ENCODE peak calls at places on chromosomes 6 and 20, in nine cellular contexts. D, X, E, V, J, O, W, Q and H are unnamed samples.

GRCh38 chr20:32350421-32350820 is 7.7 kb upstream of the ASXL1 start:
- DNase-seq in D (peak), X (no peak), E (no peak), V (no peak), J (no peak), O (no peak), W (no peak), Q (no peak), H (no peak)

GRCh38 chr6:124968401-124968800 is 6.2 kb downstream of the RNF217 start:
- DNase-seq in D (no peak), X (no peak), E (no peak), V (no peak), J (no peak), O (no peak), W (no peak), Q (no peak), H (no peak)

GRCh38 chr20:10077081-10077471 is 42.3 kb downstream of the ANKEF1 start:
- DNase-seq in D (peak), X (peak), E (no peak), V (no peak), J (no peak), O (no peak), W (no peak), Q (no peak), H (no peak)

GRCh38 chr20:39004508-39004907 is 42.4 kb downstream of the DHX35 start:
- DNase-seq in D (peak), X (no peak), E (no peak), V (no peak), J (no peak), O (no peak), W (no peak), Q (peak), H (peak)

GRCh38 chr20:25012616-25013189 is 20.2 kb upstream of the APMAP start:
- DNase-seq in D (no peak), X (no peak), E (no peak), V (no peak), J (no peak), O (no peak), W (no peak), Q (no peak), H (no peak)

GRCh38 chr20:43853918-43854317 is 60.7 kb upstream of the TOX2 start:
- DNase-seq in D (no peak), X (no peak), E (no peak), V (no peak), J (no peak), O (no peak), W (no peak), Q (no peak), H (no peak)

GRCh38 chr6:378090-378957 is 13.2 kb upstream of the IRF4 start:
- DNase-seq in D (no peak), X (no peak), E (peak), V (no peak), J (no peak), O (no peak), W (no peak), Q (no peak), H (no peak)

GRCh38 chr6:31139599-31139998 is 733 bp upstream of the PSORS1C2 start:
- DNase-seq in D (no peak), X (peak), E (no peak), V (no peak), J (no peak), O (no peak), W (peak), Q (no peak), H (no peak)

GRCh38 chr20:237479-237878 is 10.4 kb downstream of the DEFB129 start:
- DNase-seq in D (peak), X (no peak), E (peak), V (no peak), J (no peak), O (no peak), W (no peak), Q (no peak), H (peak)

GRCh38 chr6:55969501-55969900 is 94.1 kb upstream of the BMP5 start:
- DNase-seq in D (no peak), X (no peak), E (no peak), V (no peak), J (no peak), O (no peak), W (no peak), Q (no peak), H (no peak)

GRCh38 chr6:137697267-137697938 is 169.7 kb upstream of the TNFAIP3 start:
- DNase-seq in D (peak), X (peak), E (no peak), V (no peak), J (no peak), O (peak), W (peak), Q (no peak), H (no peak)
- TF ChIP-seq CTCF in D (peak), X (peak), E (no peak), V (no peak), J (peak), O (no peak), W (no peak), Q (no peak), H (no peak)

GRCh38 chr6:33705268-33705885 is 6.1 kb downstream of the UQCC2 start:
- DNase-seq in D (no peak), X (no peak), E (no peak), V (no peak), J (no peak), O (no peak), W (no peak), Q (no peak), H (peak)

GRCh38 chr6:33704215-33704817 is 7.2 kb downstream of the UQCC2 start:
- DNase-seq in D (no peak), X (no peak), E (no peak), V (no peak), J (no peak), O (no peak), W (no peak), Q (no peak), H (peak)

GRCh38 chr6:33699739-33700138 is 11.8 kb downstream of the UQCC2 start:
- DNase-seq in D (no peak), X (no peak), E (no peak), V (no peak), J (no peak), O (no peak), W (no peak), Q (no peak), H (no peak)

GRCh38 chr6:33700391-33701050 is 11.0 kb downstream of the UQCC2 start:
- DNase-seq in D (peak), X (peak), E (peak), V (peak), J (no peak), O (peak), W (peak), Q (no peak), H (peak)

GRCh38 chr6:33702345-33702977 is 9.0 kb downstream of the UQCC2 start:
- DNase-seq in D (peak), X (peak), E (no peak), V (no peak), J (no peak), O (peak), W (peak), Q (no peak), H (peak)
- TF ChIP-seq CTCF in D (peak), X (no peak), E (no peak), V (peak), J (peak), O (peak), W (no peak), Q (peak), H (peak)

GRCh38 chr20:48193626-48194025 is 408.3 kb upstream of the SULF2 start:
- DNase-seq in D (no peak), X (no peak), E (no peak), V (no peak), J (no peak), O (no peak), W (no peak), Q (no peak), H (no peak)

GRCh38 chr20:48190757-48191156 is 405.5 kb upstream of the SULF2 start:
- DNase-seq in D (peak), X (no peak), E (no peak), V (no peak), J (no peak), O (no peak), W (no peak), Q (no peak), H (no peak)

GRCh38 chr20:48192109-48192508 is 406.8 kb upstream of the SULF2 start:
- DNase-seq in D (peak), X (no peak), E (no peak), V (no peak), J (no peak), O (no peak), W (no peak), Q (no peak), H (no peak)

GRCh38 chr20:48189177-48189576 is 403.9 kb upstream of the SULF2 start:
- DNase-seq in D (no peak), X (no peak), E (peak), V (no peak), J (peak), O (no peak), W (peak), Q (peak), H (no peak)

GRCh38 chr20:48191200-48191599 is 405.9 kb upstream of the SULF2 start:
- DNase-seq in D (no peak), X (no peak), E (no peak), V (no peak), J (no peak), O (no peak), W (no peak), Q (peak), H (no peak)
- TF ChIP-seq CTCF in D (no peak), X (no peak), E (no peak), V (no peak), J (no peak), O (no peak), W (no peak), Q (no peak), H (no peak)

GRCh38 chr6:107329063-107329462 is 130.3 kb downstream of the PDSS2 start:
- DNase-seq in D (no peak), X (no peak), E (no peak), V (no peak), J (no peak), O (no peak), W (no peak), Q (no peak), H (no peak)
- TF ChIP-seq CTCF in D (no peak), X (no peak), E (no peak), V (no peak), J (no peak), O (no peak), W (no peak), Q (no peak), H (no peak)

DNA sequence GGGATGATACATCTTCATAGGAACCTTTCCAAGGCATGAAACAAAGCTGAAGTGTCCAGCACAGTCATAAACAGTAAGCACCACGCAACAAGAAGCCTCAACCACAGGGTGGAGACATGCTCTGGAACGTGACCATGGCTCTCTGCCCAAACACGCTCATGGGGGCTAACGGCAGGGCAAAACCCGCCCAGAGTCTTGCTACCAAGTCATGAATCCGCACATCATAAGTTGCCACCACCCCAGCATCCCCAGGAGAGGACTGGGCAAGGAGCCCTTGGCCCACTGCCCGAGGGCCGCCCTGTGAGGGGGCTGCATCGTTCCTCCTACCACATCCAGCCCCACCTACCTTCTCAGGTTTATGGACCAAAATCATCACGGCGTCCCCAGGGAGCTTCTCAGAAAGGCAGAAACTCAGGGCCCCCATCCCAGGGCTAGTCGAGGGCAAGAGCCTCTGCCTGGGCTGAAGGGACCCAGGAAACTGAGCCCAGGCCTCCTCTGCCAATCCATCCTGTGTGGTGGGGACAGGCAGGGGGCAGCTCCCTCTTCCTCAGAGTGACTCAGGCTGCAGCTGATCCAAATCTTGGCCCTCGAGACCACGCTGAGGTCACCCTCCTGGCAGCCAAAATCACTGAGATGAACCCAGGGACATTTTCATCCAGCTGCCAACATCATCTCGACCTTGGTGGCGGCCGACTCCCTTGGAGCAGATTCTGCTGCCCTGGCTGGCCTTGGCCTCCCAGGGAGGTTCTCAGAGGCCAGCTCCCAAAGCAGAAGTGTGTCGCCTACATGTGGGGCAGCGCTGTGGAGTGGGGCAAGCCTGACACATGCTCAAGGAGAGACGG is 42.6 kb downstream of the BMP7 start:
- DNase-seq in D (peak), X (no peak), E (no peak), V (no peak), J (no peak), O (no peak), W (no peak), Q (peak), H (no peak)
- TF ChIP-seq CTCF in D (no peak), X (no peak), E (no peak), V (no peak), J (no peak), O (no peak), W (no peak), Q (no peak), H (no peak)